ENCODE peak calls at places on chromosome 16, in ten cellular contexts. O is left lung; Z is left ventricle myocardium inferior; V is CD4-positive, alpha-beta memory T cell; K is psoas muscle; X is fibroblast of lung; I is astrocyte; B is tibial artery; G is IMR-90; J is breast epithelium. L is an unnamed sample. For H3K4me1, the result is how much of the 10 kb centered on the place peaks cover.

GRCh38 chr16:86424968-86425367 is 85.4 kb upstream of the FOXF1 start:
- DNase-seq in O (no peak), Z (no peak), V (no peak), K (no peak), X (no peak), I (no peak), B (no peak), G (no peak), J (no peak), L (no peak)

GRCh38 chr16:72124761-72125634 is 31.4 kb downstream of the DHX38 start:
- DNase-seq in O (peak), Z (peak), V (peak), K (peak), X (peak), I (peak), B (peak), G (peak), J (peak), L (peak)

GRCh38 chr16:13335894-13336293 is 434.5 kb downstream of the SHISA9 start:
- DNase-seq in O (no peak), Z (no peak), V (no peak), K (no peak), X (no peak), I (no peak), B (no peak), G (no peak), J (no peak), L (no peak)

GRCh38 chr16:66335704-66336329 is 30.7 kb upstream of the CDH5 start:
- DNase-seq in O (no peak), Z (peak), V (no peak), K (no peak), X (peak), I (peak), B (no peak), G (peak), J (no peak), L (peak)

GRCh38 chr16:69861276-69862030 is 89.7 kb upstream of the CLEC18A start:
- DNase-seq in O (peak), Z (no peak), V (no peak), K (no peak), X (peak), I (peak), B (peak), G (peak), J (peak), L (peak)

GRCh38 chr16:70522216-70523000 is 946 bp downstream of the COG4 start:
- DNase-seq in O (no peak), Z (no peak), V (peak), K (no peak), X (no peak), I (no peak), B (no peak), G (no peak), J (no peak), L (no peak)

GRCh38 chr16:51971184-51971583 is 575.8 kb downstream of the TOX3 start:
- DNase-seq in O (no peak), Z (no peak), V (no peak), K (no peak), X (no peak), I (no peak), B (no peak), G (peak), J (no peak), L (no peak)

GRCh38 chr16:78460428-78460827 is 361.0 kb downstream of the WWOX start:
- DNase-seq in O (no peak), Z (no peak), V (no peak), K (no peak), X (no peak), I (no peak), B (no peak), G (no peak), J (no peak), L (no peak)

GRCh38 chr16:67652578-67653130 is 7.4 kb downstream of the ACD start:
- DNase-seq in O (no peak), Z (no peak), V (no peak), K (no peak), X (no peak), I (no peak), B (no peak), G (no peak), J (no peak), L (no peak)

GRCh38 chr16:58051821-58052603 is 26.5 kb downstream of the MMP15 start:
- DNase-seq in O (no peak), Z (no peak), V (no peak), K (peak), X (no peak), I (no peak), B (no peak), G (no peak), J (no peak), L (no peak)

GRCh38 chr16:35570946-35571345 is 2111.5 kb downstream of the TP53TG3F start:
- DNase-seq in O (no peak), Z (no peak), V (no peak), K (no peak), X (no peak), I (no peak), B (no peak), G (no peak), J (no peak), L (no peak)

GRCh38 chr16:995087-995486 is 13.5 kb downstream of the SOX8 start:
- DNase-seq in O (no peak), Z (no peak), V (no peak), K (no peak), X (peak), I (peak), B (no peak), G (peak), J (no peak), L (no peak)

GRCh38 chr16:31271621-31272190 is 11.9 kb downstream of the ITGAM start:
- DNase-seq in O (no peak), Z (no peak), V (no peak), K (no peak), X (no peak), I (no peak), B (no peak), G (no peak), J (no peak), L (no peak)

GRCh38 chr16:31071861-31072260 is 2.2 kb downstream of the ZNF668 start:
- DNase-seq in O (no peak), Z (no peak), V (no peak), K (no peak), X (peak), I (peak), B (no peak), G (peak), J (no peak), L (no peak)

GRCh38 chr16:31874354-31875111 is 926 bp downstream of the ZNF267 start:
- DNase-seq in O (no peak), Z (no peak), V (peak), K (no peak), X (peak), I (peak), B (no peak), G (peak), J (no peak), L (no peak)

GRCh38 chr16:46607529-46607928 is 13.7 kb downstream of the SHCBP1 start:
- DNase-seq in O (no peak), Z (no peak), V (peak), K (no peak), X (peak), I (peak), B (no peak), G (peak), J (no peak), L (no peak)

GRCh38 chr16:5523794-5524193 is 426.2 kb upstream of the EEF2KMT start:
- DNase-seq in O (no peak), Z (no peak), V (no peak), K (no peak), X (no peak), I (no peak), B (no peak), G (no peak), J (no peak), L (no peak)

GRCh38 chr16:78122774-78123315 is 23.4 kb downstream of the WWOX start:
- DNase-seq in O (no peak), Z (no peak), V (peak), K (no peak), X (peak), I (peak), B (no peak), G (peak), J (peak), L (no peak)

GRCh38 chr16:83338941-83339340 is 468.8 kb upstream of the HSBP1 start:
- DNase-seq in O (no peak), Z (no peak), V (no peak), K (no peak), X (peak), I (peak), B (no peak), G (peak), J (no peak), L (no peak)

GRCh38 chr16:23060458-23061320 is 88.6 kb downstream of the USP31 start:
- DNase-seq in O (peak), Z (peak), V (peak), K (peak), X (peak), I (peak), B (peak), G (peak), J (peak), L (peak)

GRCh38 chr16:46972429-46972970 is 974 bp downstream of the DNAJA2 start:
- DNase-seq in O (no peak), Z (no peak), V (peak), K (no peak), X (peak), I (peak), B (no peak), G (peak), J (peak), L (no peak)

GRCh38 chr16:23509763-23510153 is 536 bp downstream of the GGA2 start:
- DNase-seq in O (no peak), Z (no peak), V (peak), K (peak), X (peak), I (peak), B (no peak), G (peak), J (no peak), L (peak)

GRCh38 chr16:35011-35775 is 18.2 kb downstream of the POLR3K start:
- DNase-seq in O (no peak), Z (no peak), V (no peak), K (no peak), X (no peak), I (no peak), B (no peak), G (no peak), J (no peak), L (no peak)

GRCh38 chr16:68470461-68471150 is 22.3 kb upstream of the SMPD3 start:
- DNase-seq in O (peak), Z (peak), V (no peak), K (no peak), X (no peak), I (no peak), B (peak), G (no peak), J (no peak), L (peak)

GRCh38 chr16:425740-426114 is 278 bp downstream of the RAB11FIP3 start:
- DNase-seq in O (no peak), Z (no peak), V (no peak), K (no peak), X (no peak), I (no peak), B (no peak), G (no peak), J (no peak), L (no peak)

GRCh38 chr16:46822270-46822669 is 8.7 kb downstream of the C16orf87 start:
- DNase-seq in O (no peak), Z (no peak), V (no peak), K (no peak), X (peak), I (peak), B (no peak), G (peak), J (no peak), L (no peak)

GRCh38 chr16:14398014-14398717 is 231.9 kb downstream of the PARN start:
- DNase-seq in O (no peak), Z (no peak), V (no peak), K (no peak), X (no peak), I (no peak), B (no peak), G (peak), J (no peak), L (no peak)

GRCh38 chr16:66207139-66207863 is 159.2 kb upstream of the CDH5 start:
- DNase-seq in O (no peak), Z (no peak), V (no peak), K (no peak), X (no peak), I (no peak), B (no peak), G (no peak), J (peak), L (no peak)

GRCh38 chr16:53417011-53417410 is 17.3 kb upstream of the RBL2 start:
- DNase-seq in O (no peak), Z (no peak), V (no peak), K (no peak), X (peak), I (peak), B (no peak), G (peak), J (no peak), L (no peak)

GRCh38 chr16:54679531-54679930 is 251.1 kb upstream of the IRX5 start:
- DNase-seq in O (no peak), Z (no peak), V (no peak), K (no peak), X (no peak), I (no peak), B (no peak), G (no peak), J (peak), L (no peak)

GRCh38 chr16:48121276-48121675 is 34.5 kb downstream of the ABCC12 start:
- DNase-seq in O (no peak), Z (no peak), V (no peak), K (no peak), X (no peak), I (no peak), B (no peak), G (no peak), J (no peak), L (no peak)

GRCh38 chr16:48126801-48127644 is 28.8 kb downstream of the ABCC12 start:
- DNase-seq in O (peak), Z (no peak), V (no peak), K (no peak), X (peak), I (peak), B (no peak), G (peak), J (no peak), L (no peak)

GRCh38 chr16:48123104-48123788 is 32.5 kb downstream of the ABCC12 start:
- DNase-seq in O (peak), Z (no peak), V (no peak), K (no peak), X (peak), I (peak), B (no peak), G (peak), J (no peak), L (no peak)

GRCh38 chr16:48125888-48126287 is 29.9 kb downstream of the ABCC12 start:
- DNase-seq in O (no peak), Z (no peak), V (no peak), K (no peak), X (peak), I (peak), B (peak), G (no peak), J (no peak), L (peak)

GRCh38 chr16:48124266-48124665 is 31.5 kb downstream of the ABCC12 start:
- DNase-seq in O (no peak), Z (no peak), V (no peak), K (no peak), X (no peak), I (no peak), B (no peak), G (no peak), J (no peak), L (no peak)
- H3K4me1 ChIP-seq in O (under half), Z (under half), V (under half), K (under half), X (under half), I (under half), B (under half), G (under half), J (under half), L (under half)

GRCh38 chr16:85062728-85063336 is 35.2 kb downstream of the KIAA0513 start:
- DNase-seq in O (no peak), Z (no peak), V (no peak), K (no peak), X (no peak), I (no peak), B (no peak), G (no peak), J (no peak), L (no peak)
- H3K27ac ChIP-seq in O (peak), Z (no peak), V (no peak), K (no peak), X (no peak), I (no peak), B (no peak), G (no peak), J (no peak), L (peak)

GRCh38 chr16:30067584-30067916 is 2.0 kb downstream of the ALDOA start:
- DNase-seq in O (no peak), Z (no peak), V (no peak), K (no peak), X (no peak), I (no peak), B (no peak), G (no peak), J (no peak), L (no peak)
- H3K4me3 ChIP-seq in O (no peak), Z (peak), V (no peak), K (peak), X (peak), I (peak), B (peak), G (peak), J (peak), L (peak)

GRCh38 chr16:87838643-87839541 is 30.4 kb downstream of the SLC7A5 start:
- DNase-seq in O (no peak), Z (no peak), V (no peak), K (no peak), X (no peak), I (no peak), B (no peak), G (no peak), J (no peak), L (no peak)
- H3K4me1 ChIP-seq in O (under half), Z (under half), V (under half), K (under half), X (under half), I (under half), B (under half), G (under half), J (under half), L (under half)

GRCh38 chr16:89505204-89506112 is 2.7 kb upstream of the SPG7 start:
- DNase-seq in O (peak), Z (peak), V (peak), K (peak), X (peak), I (peak), B (peak), G (peak), J (peak), L (peak)
- H3K27ac ChIP-seq in O (peak), Z (peak), V (peak), K (peak), X (peak), I (peak), B (no peak), G (peak), J (peak), L (peak)

DNA sequence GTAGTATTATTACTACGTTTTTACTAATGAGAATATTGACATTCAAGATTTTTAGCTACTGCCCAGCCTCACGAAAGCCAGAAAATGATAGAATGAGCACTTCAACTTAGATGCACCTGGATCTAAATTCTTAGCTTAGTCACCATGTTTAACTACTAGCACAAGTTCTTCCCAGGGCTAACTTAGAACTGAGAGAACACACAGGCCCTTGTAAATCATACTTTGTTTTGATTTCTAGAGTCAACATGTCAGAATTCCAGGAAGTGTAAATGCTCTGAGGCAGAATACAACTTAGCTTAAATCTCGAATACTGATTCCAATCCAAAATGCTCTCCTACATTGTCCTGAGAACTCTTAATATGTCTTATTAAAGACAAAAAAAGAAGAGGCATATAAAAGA is 6.8 kb upstream of the ACSM1 start:
- DNase-seq in O (no peak), Z (no peak), V (no peak), K (no peak), X (no peak), I (no peak), B (no peak), G (no peak), J (no peak), L (no peak)
- H3K4me3 ChIP-seq in O (no peak), Z (no peak), V (no peak), K (no peak), X (no peak), I (no peak), B (no peak), G (no peak), J (no peak), L (no peak)

GRCh38 chr16:9075299-9076071 is 16.0 kb upstream of the HAPSTR1 start:
- DNase-seq in O (no peak), Z (no peak), V (no peak), K (no peak), X (no peak), I (no peak), B (no peak), G (no peak), J (no peak), L (no peak)

GRCh38 chr16:9068886-9069285 is 22.6 kb upstream of the HAPSTR1 start:
- DNase-seq in O (no peak), Z (no peak), V (no peak), K (no peak), X (peak), I (no peak), B (no peak), G (no peak), J (no peak), L (no peak)

GRCh38 chr16:9077001-9077809 is 14.2 kb upstream of the HAPSTR1 start:
- DNase-seq in O (peak), Z (no peak), V (no peak), K (no peak), X (peak), I (peak), B (no peak), G (peak), J (no peak), L (no peak)

GRCh38 chr16:9070295-9070694 is 21.1 kb upstream of the HAPSTR1 start:
- DNase-seq in O (no peak), Z (no peak), V (no peak), K (no peak), X (no peak), I (no peak), B (no peak), G (no peak), J (no peak), L (no peak)

GRCh38 chr16:9072806-9073341 is 18.6 kb upstream of the HAPSTR1 start:
- DNase-seq in O (no peak), Z (no peak), V (no peak), K (no peak), X (peak), I (peak), B (no peak), G (peak), J (no peak), L (no peak)
- H3K4me1 ChIP-seq in O (under half), Z (under half), V (under half), K (under half), X (under half), I (under half), B (under half), G (under half), J (under half), L (under half)

DNA sequence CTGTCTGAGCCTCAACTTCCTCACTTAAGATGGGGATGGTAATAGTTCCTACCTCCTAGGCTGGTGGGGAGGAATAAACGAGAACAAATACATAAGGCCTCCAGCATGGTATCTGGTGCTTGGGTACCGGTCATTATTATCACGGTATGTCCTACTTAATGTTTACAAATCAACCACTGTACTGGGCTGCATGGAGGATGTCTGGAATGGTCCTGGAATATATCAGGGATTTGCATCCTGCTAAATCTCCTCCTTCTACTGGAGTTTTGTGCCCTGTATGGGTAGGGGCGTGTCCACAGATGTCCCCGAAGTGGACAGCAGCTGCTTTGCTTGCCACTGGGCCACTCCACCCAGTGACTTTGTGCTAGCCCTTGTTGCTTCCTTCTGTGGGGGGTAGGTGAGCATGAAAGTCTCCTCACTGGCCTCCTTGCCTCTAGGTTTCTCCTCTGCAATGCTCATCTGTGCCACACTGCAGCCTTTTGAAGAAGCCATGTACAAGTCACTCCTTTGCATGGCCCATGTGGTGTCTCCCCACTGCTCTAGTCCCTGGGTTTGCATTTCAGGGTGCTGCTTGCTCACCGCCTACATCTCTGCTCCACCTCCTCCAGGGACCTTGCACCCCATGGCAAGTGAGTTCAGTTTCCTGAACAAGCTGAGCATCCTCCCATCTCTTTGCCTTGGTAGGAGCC is 2.2 kb upstream of the CMIP start:
- DNase-seq in O (no peak), Z (no peak), V (no peak), K (no peak), X (no peak), I (no peak), B (no peak), G (no peak), J (no peak), L (no peak)
- H3K27ac ChIP-seq in O (no peak), Z (no peak), V (no peak), K (no peak), X (no peak), I (no peak), B (no peak), G (no peak), J (no peak), L (no peak)